ENCODE peak calls at places on chromosomes 11 and 22, in nine cellular contexts. M, N, V, F, T, D, K, S and L are unnamed samples.

GRCh38 chr11:79026803-79027445 is 413.9 kb downstream of the TENM4 start:
- DNase-seq in M (no peak), D (no peak), T (no peak), S (peak), F (no peak), N (no peak), V (no peak), K (no peak), L (no peak)

GRCh38 chr11:889686-890475 is 20.7 kb downstream of the CHID1 start:
- DNase-seq in T (no peak), F (no peak), K (no peak), V (no peak), S (no peak), D (peak), M (no peak), N (no peak), L (no peak)

GRCh38 chr11:134008593-134008992 is 51.8 kb upstream of the IGSF9B start:
- DNase-seq in K (no peak), D (no peak), V (no peak), N (no peak), S (no peak), M (no peak), T (no peak), F (no peak), L (no peak)

GRCh38 chr22:47307812-47308211 is 545.4 kb downstream of the TBC1D22A start:
- DNase-seq in M (no peak), S (peak), K (no peak), V (no peak), T (no peak), N (no peak), F (no peak), D (no peak), L (no peak)

GRCh38 chr11:107691003-107691402 is 20.9 kb downstream of the SLN start:
- DNase-seq in S (peak), T (no peak), N (no peak), F (no peak), M (no peak), V (no peak), D (no peak), K (no peak), L (no peak)

GRCh38 chr22:44329179-44329796 is 16.5 kb upstream of the SHISAL1 start:
- DNase-seq in V (no peak), S (peak), T (no peak), M (no peak), F (no peak), D (no peak), K (no peak), N (no peak), L (no peak)

GRCh38 chr11:115963170-115963569 is 459.0 kb upstream of the CADM1 start:
- DNase-seq in K (no peak), D (no peak), M (no peak), S (no peak), T (no peak), V (no peak), N (no peak), F (no peak), L (no peak)

GRCh38 chr11:34860034-34860433 is 56.1 kb downstream of the APIP start:
- DNase-seq in F (no peak), T (no peak), V (no peak), N (no peak), D (no peak), M (no peak), K (no peak), S (no peak), L (no peak)

GRCh38 chr11:372809-373715 is 3.8 kb downstream of the B4GALNT4 start:
- DNase-seq in V (no peak), S (no peak), T (no peak), F (no peak), K (no peak), D (no peak), N (no peak), M (no peak), L (no peak)

GRCh38 chr11:87338046-87338639 is 300.4 kb downstream of the TMEM135 start:
- DNase-seq in T (no peak), F (no peak), D (no peak), M (no peak), V (no peak), K (no peak), N (no peak), S (no peak), L (no peak)

GRCh38 chr11:34620820-34621792 is at the start of gene EHF:
- DNase-seq in D (no peak), N (no peak), V (no peak), F (no peak), K (no peak), T (no peak), M (no peak), S (no peak), L (no peak)

GRCh38 chr11:118005224-118006152 is 19.3 kb downstream of the IL10RA start:
- DNase-seq in V (no peak), K (no peak), S (no peak), M (no peak), T (no peak), D (no peak), F (no peak), N (peak), L (no peak)
- H3K27ac ChIP-seq in V (no peak), K (no peak), S (no peak), M (no peak), T (no peak), D (no peak), F (no peak), N (peak), L (no peak)

GRCh38 chr22:31086703-31087330 is 5.7 kb downstream of the SMTN start:
- DNase-seq in S (no peak), F (no peak), N (peak), T (no peak), K (no peak), V (peak), D (no peak), M (no peak), L (no peak)

GRCh38 chr22:31088233-31088986 is 7.3 kb downstream of the SMTN start:
- DNase-seq in T (no peak), V (no peak), S (no peak), K (no peak), F (no peak), D (no peak), M (no peak), N (no peak), L (no peak)

GRCh38 chr22:31085928-31086327 is 4.8 kb downstream of the SMTN start:
- DNase-seq in F (no peak), K (no peak), M (no peak), D (no peak), V (peak), N (no peak), S (no peak), T (no peak), L (no peak)

GRCh38 chr22:31089101-31090100 is 8.3 kb downstream of the SMTN start:
- DNase-seq in F (no peak), D (no peak), V (peak), M (no peak), N (peak), T (no peak), K (peak), S (no peak), L (no peak)

DNA sequence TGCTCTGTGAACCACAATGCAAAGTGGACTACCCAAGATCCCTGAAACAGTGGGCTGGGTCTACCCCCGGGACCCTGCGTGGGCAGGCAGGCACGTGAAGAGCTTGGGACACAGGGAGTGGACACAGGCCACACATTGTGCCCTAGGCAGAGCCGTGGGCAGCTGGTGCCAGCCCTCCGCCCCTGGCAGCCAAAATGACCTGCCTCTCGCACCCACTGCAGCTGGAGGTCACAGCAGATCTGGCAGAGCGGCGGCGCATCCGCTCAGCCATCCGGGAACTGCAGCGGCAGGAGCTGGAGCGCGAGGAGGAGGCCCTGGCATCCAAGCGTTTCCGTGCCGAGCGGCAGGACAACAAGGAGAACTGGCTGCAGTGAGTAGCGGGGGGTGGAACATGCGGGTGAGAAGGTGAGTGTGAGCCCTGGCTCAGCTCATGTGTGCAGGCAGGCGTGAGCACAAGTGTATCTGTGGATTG is 6.7 kb downstream of the SMTN start:
- DNase-seq in S (no peak), N (no peak), V (no peak), D (no peak), F (no peak), M (no peak), T (no peak), K (no peak), L (no peak)
- H3K27ac ChIP-seq in S (no peak), N (no peak), V (peak), D (no peak), F (no peak), M (no peak), T (peak), K (no peak), L (no peak)

DNA sequence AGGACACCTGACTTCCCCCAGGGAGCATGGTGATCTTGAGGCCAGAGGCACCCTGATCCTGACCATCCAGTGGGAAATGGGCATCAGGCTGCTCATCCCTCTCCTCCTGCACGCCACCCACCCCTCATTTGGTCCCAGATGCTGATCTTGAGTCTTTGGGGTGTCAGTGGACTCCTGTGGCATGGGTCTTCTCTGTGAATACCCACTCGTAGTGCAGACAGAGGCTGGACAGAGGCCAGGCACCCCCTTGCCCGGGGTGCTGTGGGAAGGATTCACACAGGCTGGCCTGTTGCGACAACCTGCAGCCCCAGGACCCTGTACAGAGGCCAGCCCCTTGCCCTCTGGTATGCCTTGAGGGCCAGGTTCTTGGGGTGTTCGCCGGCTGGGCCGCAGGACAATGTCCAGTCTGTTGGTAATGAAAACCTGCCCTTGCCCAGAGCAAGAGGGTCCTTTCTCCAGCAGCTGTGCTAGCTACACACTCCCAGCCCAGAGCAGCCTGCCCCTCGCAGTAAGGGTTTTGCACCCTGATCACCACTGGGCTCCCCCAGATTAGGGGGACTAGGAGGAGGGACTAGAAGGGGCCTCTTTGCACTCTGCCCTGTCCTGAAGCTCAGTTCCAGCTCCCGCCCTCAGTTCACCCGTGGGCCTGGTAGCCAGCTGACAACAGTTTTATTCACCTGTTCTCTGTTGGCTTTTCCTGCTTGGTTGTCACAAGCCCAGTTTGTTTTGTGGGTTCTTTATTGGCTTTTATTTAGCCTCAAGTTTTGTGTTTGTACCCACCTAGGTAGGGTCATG is 76.0 kb downstream of the BCR start:
- DNase-seq in M (no peak), T (no peak), S (no peak), D (no peak), V (no peak), N (peak), K (no peak), F (no peak), L (no peak)
- H3K27ac ChIP-seq in M (no peak), T (peak), S (no peak), D (no peak), V (peak), N (no peak), K (peak), F (peak), L (no peak)

DNA sequence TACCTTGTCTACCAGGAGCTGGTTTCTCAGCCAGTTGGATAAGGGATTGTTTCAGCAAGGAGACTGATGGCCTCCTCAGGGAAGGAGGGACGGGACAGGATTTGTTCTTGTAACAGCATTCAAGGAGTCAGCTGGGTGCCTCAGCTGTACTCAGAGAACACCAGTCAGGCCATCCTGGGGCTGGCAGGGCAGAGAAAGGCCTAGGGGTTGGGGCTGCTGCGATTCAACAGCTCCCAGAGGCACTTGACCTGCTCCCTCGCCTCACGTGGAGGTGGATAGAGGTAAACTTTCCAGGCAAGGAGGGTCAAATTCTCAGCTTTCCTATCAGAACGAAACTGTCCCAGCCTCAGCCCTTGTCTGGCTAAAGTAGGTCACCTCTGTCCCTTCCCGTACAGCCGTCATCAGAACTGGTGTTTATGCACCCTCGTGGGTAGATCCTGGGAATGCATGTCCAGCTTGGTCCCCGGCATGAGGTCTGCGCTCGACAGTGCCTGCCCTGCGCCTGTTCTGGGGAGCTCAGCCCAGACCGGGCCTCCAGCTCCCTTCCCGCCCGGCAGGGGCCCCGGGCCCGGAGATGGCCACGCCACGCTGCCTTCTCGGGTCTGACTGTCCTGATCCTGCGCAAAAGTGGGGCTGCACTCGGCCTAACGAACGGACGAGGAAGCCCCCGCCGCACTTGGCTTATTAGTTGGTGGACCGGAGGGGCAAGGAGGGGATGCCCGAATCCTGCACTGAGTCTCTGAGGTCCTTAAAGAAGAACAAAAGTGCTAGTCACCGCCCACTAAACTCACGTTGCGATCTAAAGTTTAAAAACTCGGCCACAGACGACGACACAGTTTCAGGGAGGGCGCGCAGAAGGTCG is 762 bp upstream of the CCDC134 start:
- DNase-seq in D (peak), F (peak), V (peak), S (no peak), N (peak), M (peak), K (peak), T (peak), L (peak)
- H3K27ac ChIP-seq in D (peak), F (peak), V (peak), S (peak), N (peak), M (peak), K (peak), T (peak), L (peak)

GRCh38 chr11:111557425-111558111 is 17.0 kb downstream of the LAYN start:
- DNase-seq in D (no peak), M (no peak), V (no peak), N (no peak), S (peak), F (no peak), K (no peak), T (no peak), L (no peak)
- H3K27ac ChIP-seq in D (no peak), M (no peak), V (no peak), N (no peak), S (peak), F (peak), K (no peak), T (no peak), L (peak)

GRCh38 chr22:30287626-30288413 is 1.5 kb downstream of the CASTOR1 start:
- DNase-seq in F (peak), N (peak), K (peak), V (peak), D (peak), S (peak), T (peak), M (peak), L (peak)
- H3K27ac ChIP-seq in F (peak), N (no peak), K (no peak), V (peak), D (no peak), S (peak), T (peak), M (peak), L (peak)

GRCh38 chr11:46505741-46506485 is 87.9 kb downstream of the AMBRA1 start:
- DNase-seq in V (peak), T (no peak), D (no peak), K (peak), M (no peak), F (no peak), S (peak), N (peak), L (no peak)
- H3K27ac ChIP-seq in V (peak), T (peak), D (no peak), K (peak), M (peak), F (no peak), S (peak), N (peak), L (no peak)